ENCODE peak calls at places on chromosomes 4 and X, in five cellular contexts. A is GM23248, K is GM12878, S is mesenchymal stem cell, Y is GM23338. I is an unnamed sample.
A peak's percentile ranks its signal among the peaks of the same experiment; 100 is the strongest.

GRCh38 chr4:16496501-16496900 is 270.2 kb upstream of the TAPT1 start:
- DNase-seq in Y (no peak), S (peak; percentile 22), K (no peak), A (peak; percentile 91), I (no peak)

GRCh38 chrX:7318661-7319060 is 170.7 kb upstream of the PUDP start:
- DNase-seq in A (no peak), Y (peak; percentile 11), S (no peak), K (no peak), I (no peak)

GRCh38 chr4:6270691-6271121 is 1.1 kb downstream of the WFS1 start:
- DNase-seq in A (peak; percentile 46), Y (no peak), S (peak; percentile 23), K (no peak), I (no peak)

GRCh38 chrX:68307767-68308166 is 125.5 kb downstream of the OPHN1 start:
- DNase-seq in K (no peak), S (peak; percentile 63), Y (no peak), A (peak; percentile 79), I (no peak)

GRCh38 chrX:23100826-23101225 is 101.1 kb downstream of the DDX53 start:
- DNase-seq in K (no peak), A (no peak), S (no peak), Y (no peak), I (peak; percentile 33)

GRCh38 chrX:85685843-85686242 is 306.4 kb upstream of the POF1B start:
- DNase-seq in A (no peak), S (no peak), K (no peak), Y (no peak), I (no peak)

GRCh38 chr4:90357117-90357710 is 230.0 kb downstream of the CCSER1 start:
- DNase-seq in S (peak; percentile 64), K (no peak), Y (peak; percentile 74), A (peak; percentile 67), I (no peak)

GRCh38 chr4:75653845-75654503 is 19.2 kb downstream of the G3BP2 start:
- DNase-seq in S (peak; percentile 53), Y (peak; percentile 74), A (peak; percentile 59), K (no peak), I (no peak)

GRCh38 chr4:74117024-74117534 is 18.1 kb upstream of the CXCL2 start:
- DNase-seq in K (no peak), A (peak; percentile 98), Y (no peak), S (peak; percentile 99), I (no peak)

GRCh38 chrX:17547658-17548057 is 172.7 kb downstream of the NHS start:
- DNase-seq in Y (no peak), A (peak; percentile 75), K (peak; percentile 56), S (peak; percentile 55), I (no peak)

GRCh38 chr4:16443504-16444088 is 217.3 kb upstream of the TAPT1 start:
- DNase-seq in A (peak; percentile 58), S (peak; percentile 41), Y (peak; percentile 67), K (no peak), I (peak; percentile 7)

GRCh38 chrX:120120223-120120622 is 4.5 kb upstream of the RHOXF1 start:
- DNase-seq in A (no peak), Y (no peak), S (peak; percentile 60), K (no peak), I (no peak)

GRCh38 chrX:120125444-120125843 is 9.7 kb upstream of the RHOXF1 start:
- DNase-seq in Y (no peak), S (peak; percentile 20), A (no peak), K (no peak), I (no peak)
- H2AFZ ChIP-seq in Y (no peak overlapping the region), S (no peak overlapping the region), A (no peak overlapping the region), K (no peak overlapping the region), I (no peak overlapping the region)

DNA sequence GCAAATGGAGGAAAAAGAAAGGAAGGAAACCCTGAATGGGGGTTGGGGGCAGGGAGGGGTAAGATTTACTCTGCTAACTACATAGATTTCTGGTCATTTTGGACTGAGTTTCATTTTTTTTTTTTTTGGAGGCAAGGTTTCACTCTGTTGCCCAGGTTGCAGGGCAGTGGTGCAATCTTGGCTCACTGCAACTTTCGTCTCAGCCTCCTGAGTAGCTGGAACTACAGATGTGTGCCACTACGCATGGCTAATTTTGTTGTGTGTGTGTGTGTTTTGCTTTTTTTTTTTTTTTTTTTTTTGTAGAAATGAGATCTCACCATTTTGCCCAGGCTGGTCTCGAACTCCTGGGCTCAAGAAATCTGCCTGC is 223.5 kb downstream of the APBB2 start:
- DNase-seq in A (peak; percentile 67), S (no peak), K (peak; percentile 58), Y (no peak), I (no peak)
- H3K4me1 ChIP-seq in A (peaks cover 70% of the 10 kb centered on the region), S (peaks cover 15% of the 10 kb centered on the region), K (peaks cover 38% of the 10 kb centered on the region), Y (no peaks in the 10 kb centered on the region), I (no peaks in the 10 kb centered on the region)

GRCh38 chr4:185821029-185821419 is 9.0 kb upstream of the SORBS2 start:
- DNase-seq in A (no peak), Y (no peak), S (no peak), K (no peak), I (no peak)

GRCh38 chr4:185819144-185819543 is 7.2 kb upstream of the SORBS2 start:
- DNase-seq in A (no peak), S (no peak), K (no peak), Y (no peak), I (no peak)

GRCh38 chr4:185822791-185823190 is 10.8 kb upstream of the SORBS2 start:
- DNase-seq in K (no peak), Y (no peak), S (no peak), A (no peak), I (no peak)

GRCh38 chr4:185817403-185817818 is 5.4 kb upstream of the SORBS2 start:
- DNase-seq in Y (no peak), K (no peak), A (no peak), S (no peak), I (no peak)

DNA sequence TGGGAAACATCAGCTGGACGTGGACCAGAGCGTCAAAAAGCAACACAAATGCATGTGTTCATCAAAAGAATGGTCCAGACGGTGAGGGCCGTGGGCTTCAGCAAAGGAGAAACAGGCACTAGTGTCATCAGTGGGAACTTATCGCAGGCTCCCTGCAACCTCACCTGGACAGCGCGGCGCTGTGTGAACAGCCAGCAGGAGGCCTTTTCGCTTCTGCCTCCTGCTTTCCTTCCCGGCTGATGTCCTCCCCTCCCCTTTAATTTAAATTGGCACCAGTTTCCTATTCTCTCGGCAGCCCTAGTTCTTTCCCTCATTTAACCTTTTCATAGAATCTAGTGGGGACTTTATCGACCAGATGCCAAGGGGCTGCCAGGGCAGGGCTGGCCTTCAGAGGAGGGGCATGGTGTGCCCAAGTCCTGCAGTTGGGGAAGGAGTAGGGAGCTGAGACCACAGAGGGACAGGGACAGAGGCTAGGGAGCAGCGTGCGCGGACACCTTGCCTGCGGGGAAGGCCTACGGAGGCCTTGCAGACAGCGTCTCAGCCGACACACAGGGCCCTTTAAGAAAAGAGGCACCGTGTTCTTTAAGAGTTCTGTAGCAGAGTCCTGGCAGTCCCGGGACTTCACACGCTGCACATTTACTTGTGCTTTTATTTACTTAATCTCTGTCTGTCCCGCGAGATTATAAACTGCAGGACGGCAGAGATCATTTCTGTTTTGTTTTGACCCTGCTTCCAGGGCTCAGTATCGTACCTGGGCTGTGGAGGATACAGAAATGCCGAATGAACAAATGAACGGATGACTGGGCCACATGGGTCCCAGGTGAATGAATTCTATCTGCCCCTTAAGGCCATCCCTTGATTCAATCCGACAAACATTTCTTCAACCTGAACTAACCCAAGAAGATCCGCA is 8.4 kb upstream of the SORBS2 start:
- DNase-seq in S (no peak), K (no peak), Y (peak; percentile 49), A (no peak), I (no peak)
- H2AFZ ChIP-seq in S (peak overlapping the region; percentile 30), K (no peak overlapping the region), Y (peak overlapping the region; percentile 97), A (no peak overlapping the region), I (no peak overlapping the region)

DNA sequence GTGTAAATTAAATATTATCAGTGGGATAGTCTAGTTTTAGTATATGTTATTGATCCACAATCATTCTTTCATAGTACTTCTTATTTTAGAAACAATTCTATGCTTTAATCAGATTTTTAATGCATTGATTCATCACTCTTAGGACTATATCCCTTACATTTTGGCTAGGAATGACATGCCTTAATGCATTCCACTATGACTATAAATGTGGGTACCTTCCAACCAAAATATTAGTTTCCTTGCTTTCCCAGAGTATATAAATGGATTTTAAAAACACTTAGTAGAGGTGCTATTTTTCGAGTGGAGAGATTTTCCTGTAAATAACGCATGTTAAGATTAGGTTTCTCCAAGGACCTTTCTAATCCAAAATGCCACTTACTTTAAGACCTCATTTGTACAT is 7.0 kb upstream of the PDLIM5 start:
- DNase-seq in Y (no peak), S (no peak), A (peak; percentile 28), K (no peak), I (no peak)
- H3K4me1 ChIP-seq in Y (no peaks in the 10 kb centered on the region), S (no peaks in the 10 kb centered on the region), A (peaks cover 36% of the 10 kb centered on the region), K (no peaks in the 10 kb centered on the region), I (no peaks in the 10 kb centered on the region)

DNA sequence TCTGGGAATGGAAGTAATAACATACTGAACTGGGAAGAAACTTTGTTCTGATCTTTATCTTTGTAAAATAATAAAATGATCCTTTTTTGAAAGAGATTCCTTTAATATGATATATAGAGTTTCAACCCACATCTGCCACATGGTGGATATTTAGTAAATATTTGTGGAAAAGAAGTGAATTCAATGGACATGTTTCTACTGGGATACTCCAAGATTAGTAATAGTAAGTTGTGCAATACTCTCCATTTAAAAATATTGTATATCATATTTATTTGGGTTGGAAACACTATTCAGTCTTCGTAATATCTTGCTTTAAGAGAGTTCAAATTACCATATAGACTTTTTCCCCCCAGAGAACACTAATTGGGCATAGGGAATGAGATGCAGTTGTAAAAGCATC is 17.8 kb upstream of the ARSJ start:
- DNase-seq in K (no peak), A (no peak), Y (no peak), S (no peak), I (no peak)
- H2AFZ ChIP-seq in K (no peak overlapping the region), A (no peak overlapping the region), Y (no peak overlapping the region), S (no peak overlapping the region), I (no peak overlapping the region)

DNA sequence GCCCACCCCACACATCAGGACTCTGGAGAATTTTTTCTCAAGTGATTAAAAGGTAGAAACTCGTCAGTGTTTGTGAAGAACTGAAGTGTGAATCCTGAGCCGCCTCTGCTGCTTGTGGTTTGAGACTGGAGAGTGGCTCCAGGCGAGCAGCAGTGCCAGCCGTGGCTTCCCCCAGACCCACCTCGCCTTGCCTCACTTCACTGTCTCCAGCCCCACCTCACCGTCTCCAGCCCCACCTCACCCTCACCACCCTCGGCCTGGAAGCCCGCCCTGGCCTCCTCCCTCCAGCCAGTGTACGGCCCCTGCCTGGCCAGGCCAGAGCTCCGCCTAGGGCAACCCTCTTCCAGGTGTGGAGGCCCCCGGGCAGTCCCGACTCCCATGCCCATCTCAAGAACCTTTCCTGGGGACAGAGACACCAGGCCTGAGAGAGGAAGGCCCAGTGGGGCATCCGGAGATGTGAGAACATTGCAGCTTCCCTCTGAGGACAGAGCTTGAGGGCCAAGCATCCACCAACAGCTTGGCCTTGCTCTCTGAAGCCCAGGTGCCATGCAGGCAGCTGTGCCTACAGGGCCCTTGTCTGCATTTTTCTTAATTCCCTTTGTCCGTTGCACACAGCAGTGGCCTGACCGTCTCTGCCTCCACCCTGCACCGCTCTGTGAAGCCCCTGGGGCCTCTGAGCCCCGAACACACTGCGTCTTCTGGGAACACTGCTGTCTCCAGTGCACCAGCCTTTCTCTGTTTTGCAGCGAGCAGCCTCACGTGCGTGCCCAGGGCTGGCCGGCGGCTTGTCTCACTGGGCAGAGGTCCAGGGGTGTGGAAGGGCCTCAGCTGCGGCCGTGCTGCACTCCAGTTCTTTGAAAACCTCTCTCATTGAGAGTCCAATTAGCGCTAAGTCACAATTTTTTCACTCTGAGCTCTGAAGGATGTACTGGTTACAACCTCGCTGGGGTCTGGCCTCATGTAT is 13.8 kb downstream of the SH3BP2 start:
- DNase-seq in K (no peak), S (no peak), Y (no peak), A (peak; percentile 80), I (no peak)
- H3K4me1 ChIP-seq in K (peaks cover 35% of the 10 kb centered on the region), S (peaks cover 64% of the 10 kb centered on the region), Y (peaks cover 4% of the 10 kb centered on the region), A (peaks cover 1% of the 10 kb centered on the region), I (peaks cover 5% of the 10 kb centered on the region)